ENCODE peak calls at places on chromosomes 12 and 14, in nine cellular contexts. One of them, this sample, is unnamed.

GRCh38 chr14:64841121-64841611 is 38.5 kb downstream of the SPTB start:
- DNase-seq in astrocyte of the cerebellum: peak
- DNase-seq in stomach: no peak
- DNase-seq in GM10248: no peak
- DNase-seq in Caco-2: peak
- DNase-seq in heart left ventricle: no peak
- DNase-seq in pancreas: no peak
- DNase-seq in HFFc6: peak
- DNase-seq in ovary: no peak
- DNase-seq in this sample: peak

GRCh38 chr14:69685217-69685616 is 73.8 kb downstream of the SUSD6 start:
- DNase-seq in HFFc6: no peak
- DNase-seq in heart left ventricle: no peak
- DNase-seq in GM10248: peak
- DNase-seq in pancreas: no peak
- DNase-seq in astrocyte of the cerebellum: no peak
- DNase-seq in stomach: no peak
- DNase-seq in ovary: no peak
- DNase-seq in Caco-2: no peak
- DNase-seq in this sample: no peak

GRCh38 chr12:9244894-9245293 is 36.7 kb upstream of the PZP start:
- DNase-seq in Caco-2: no peak
- DNase-seq in stomach: no peak
- DNase-seq in ovary: no peak
- DNase-seq in pancreas: no peak
- DNase-seq in GM10248: peak
- DNase-seq in HFFc6: no peak
- DNase-seq in heart left ventricle: no peak
- DNase-seq in astrocyte of the cerebellum: no peak
- DNase-seq in this sample: peak

GRCh38 chr12:70011353-70011752 is 186.3 kb downstream of the MYRFL start:
- DNase-seq in astrocyte of the cerebellum: no peak
- DNase-seq in pancreas: no peak
- DNase-seq in heart left ventricle: no peak
- DNase-seq in Caco-2: no peak
- DNase-seq in ovary: no peak
- DNase-seq in GM10248: no peak
- DNase-seq in HFFc6: no peak
- DNase-seq in stomach: no peak
- DNase-seq in this sample: no peak

GRCh38 chr12:111368684-111369495 is at the start of gene PHETA1:
- DNase-seq in astrocyte of the cerebellum: peak
- DNase-seq in HFFc6: peak
- DNase-seq in ovary: peak
- DNase-seq in heart left ventricle: peak
- DNase-seq in pancreas: peak
- DNase-seq in stomach: peak
- DNase-seq in GM10248: peak
- DNase-seq in Caco-2: peak
- DNase-seq in this sample: peak

GRCh38 chr12:124399622-124400021 is 104.7 kb downstream of the RFLNA start:
- DNase-seq in stomach: no peak
- DNase-seq in Caco-2: no peak
- DNase-seq in HFFc6: no peak
- DNase-seq in pancreas: no peak
- DNase-seq in ovary: peak
- DNase-seq in heart left ventricle: no peak
- DNase-seq in GM10248: peak
- DNase-seq in astrocyte of the cerebellum: no peak
- DNase-seq in this sample: peak

GRCh38 chr14:50062438-50063039 is 53.8 kb downstream of the VCPKMT start:
- DNase-seq in Caco-2: peak
- DNase-seq in heart left ventricle: no peak
- DNase-seq in pancreas: no peak
- DNase-seq in ovary: no peak
- DNase-seq in stomach: peak
- DNase-seq in astrocyte of the cerebellum: no peak
- DNase-seq in HFFc6: peak
- DNase-seq in GM10248: peak
- DNase-seq in this sample: peak

GRCh38 chr14:48983355-48983888 is 602.8 kb downstream of the RPS29 start:
- DNase-seq in ovary: no peak
- DNase-seq in heart left ventricle: no peak
- DNase-seq in pancreas: no peak
- DNase-seq in HFFc6: no peak
- DNase-seq in Caco-2: peak
- DNase-seq in astrocyte of the cerebellum: no peak
- DNase-seq in stomach: no peak
- DNase-seq in GM10248: no peak
- DNase-seq in this sample: no peak

GRCh38 chr12:51922146-51922545 is 14.8 kb downstream of the ACVRL1 start:
- DNase-seq in astrocyte of the cerebellum: no peak
- DNase-seq in HFFc6: no peak
- DNase-seq in pancreas: no peak
- DNase-seq in GM10248: no peak
- DNase-seq in stomach: no peak
- DNase-seq in heart left ventricle: no peak
- DNase-seq in ovary: no peak
- DNase-seq in Caco-2: no peak
- DNase-seq in this sample: no peak

GRCh38 chr12:76417116-76417515 is 68.9 kb upstream of the BBS10 start:
- DNase-seq in heart left ventricle: no peak
- DNase-seq in HFFc6: no peak
- DNase-seq in stomach: no peak
- DNase-seq in Caco-2: no peak
- DNase-seq in GM10248: no peak
- DNase-seq in astrocyte of the cerebellum: no peak
- DNase-seq in ovary: no peak
- DNase-seq in pancreas: no peak
- DNase-seq in this sample: no peak

GRCh38 chr12:84911331-84912190 is 1.0 kb downstream of the SLC6A15 start:
- DNase-seq in Caco-2: peak
- DNase-seq in HFFc6: peak
- DNase-seq in astrocyte of the cerebellum: peak
- DNase-seq in stomach: no peak
- DNase-seq in ovary: peak
- DNase-seq in pancreas: peak
- DNase-seq in GM10248: peak
- DNase-seq in heart left ventricle: peak
- DNase-seq in this sample: peak

GRCh38 chr12:104998423-104999346 is 12.6 kb downstream of the NOPCHAP1 start:
- DNase-seq in pancreas: peak
- DNase-seq in ovary: no peak
- DNase-seq in heart left ventricle: no peak
- DNase-seq in Caco-2: no peak
- DNase-seq in astrocyte of the cerebellum: no peak
- DNase-seq in stomach: peak
- DNase-seq in HFFc6: no peak
- DNase-seq in GM10248: no peak
- DNase-seq in this sample: peak

GRCh38 chr14:37172024-37172869 is at the start of gene SLC25A21:
- DNase-seq in pancreas: peak
- DNase-seq in ovary: peak
- DNase-seq in GM10248: no peak
- DNase-seq in Caco-2: peak
- DNase-seq in HFFc6: peak
- DNase-seq in astrocyte of the cerebellum: peak
- DNase-seq in stomach: peak
- DNase-seq in heart left ventricle: peak
- DNase-seq in this sample: peak
- TF ChIP-seq CTCF in pancreas: no peak
- TF ChIP-seq CTCF in ovary: no peak
- TF ChIP-seq CTCF in GM10248: no peak
- TF ChIP-seq CTCF in Caco-2: peak
- TF ChIP-seq CTCF in HFFc6: peak
- TF ChIP-seq CTCF in astrocyte of the cerebellum: peak
- TF ChIP-seq CTCF in stomach: no peak
- TF ChIP-seq CTCF in heart left ventricle: no peak
- TF ChIP-seq CTCF in this sample: no peak

GRCh38 chr12:93925585-93925984 is 222.8 kb upstream of the PLXNC1 start:
- DNase-seq in astrocyte of the cerebellum: no peak
- DNase-seq in stomach: no peak
- DNase-seq in GM10248: no peak
- DNase-seq in ovary: no peak
- DNase-seq in HFFc6: no peak
- DNase-seq in Caco-2: no peak
- DNase-seq in pancreas: no peak
- DNase-seq in heart left ventricle: no peak
- DNase-seq in this sample: no peak
- TF ChIP-seq CTCF in astrocyte of the cerebellum: no peak
- TF ChIP-seq CTCF in stomach: no peak
- TF ChIP-seq CTCF in GM10248: no peak
- TF ChIP-seq CTCF in ovary: no peak
- TF ChIP-seq CTCF in HFFc6: no peak
- TF ChIP-seq CTCF in Caco-2: no peak
- TF ChIP-seq CTCF in pancreas: no peak
- TF ChIP-seq CTCF in heart left ventricle: no peak
- TF ChIP-seq CTCF in this sample: no peak

GRCh38 chr12:48980953-48981756 is 3.0 kb downstream of the WNT1 start:
- DNase-seq in HFFc6: no peak
- DNase-seq in ovary: no peak
- DNase-seq in heart left ventricle: no peak
- DNase-seq in astrocyte of the cerebellum: no peak
- DNase-seq in stomach: no peak
- DNase-seq in pancreas: peak
- DNase-seq in Caco-2: peak
- DNase-seq in GM10248: peak
- DNase-seq in this sample: no peak
- TF ChIP-seq CTCF in HFFc6: peak
- TF ChIP-seq CTCF in ovary: no peak
- TF ChIP-seq CTCF in heart left ventricle: no peak
- TF ChIP-seq CTCF in astrocyte of the cerebellum: no peak
- TF ChIP-seq CTCF in stomach: no peak
- TF ChIP-seq CTCF in pancreas: no peak
- TF ChIP-seq CTCF in Caco-2: peak
- TF ChIP-seq CTCF in GM10248: peak
- TF ChIP-seq CTCF in this sample: no peak

DNA sequence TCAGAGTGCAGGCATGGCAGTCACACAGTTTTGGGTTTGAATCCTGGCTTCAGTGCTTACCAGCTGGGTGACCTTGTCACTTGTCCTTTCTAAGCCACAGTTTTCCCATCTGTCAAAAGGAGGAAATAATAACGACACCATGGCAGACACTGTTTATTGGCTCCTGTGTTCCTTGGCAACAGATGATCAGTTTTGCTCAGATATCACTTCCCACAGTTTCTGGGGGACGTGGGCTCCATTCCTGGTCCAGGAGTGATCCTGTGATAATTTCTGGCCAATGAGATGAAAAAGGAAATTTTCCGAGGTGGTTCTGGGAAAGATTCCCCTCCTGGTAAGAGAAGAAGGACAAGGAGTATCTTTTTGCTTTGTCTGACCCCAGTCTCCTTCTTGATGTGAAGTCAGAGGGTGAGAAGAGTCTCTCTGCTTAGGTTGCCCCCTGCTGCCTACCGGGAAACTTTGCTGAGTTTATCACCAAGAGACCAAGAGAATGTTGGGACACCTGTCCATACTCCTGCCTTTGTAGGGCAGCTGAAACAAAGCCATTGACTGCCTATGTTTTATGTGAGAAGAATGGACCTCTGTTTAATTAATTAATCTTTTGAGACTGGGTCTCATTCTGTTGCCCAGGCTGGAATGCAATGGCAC is 178.9 kb upstream of the NRXN3 start:
- DNase-seq in pancreas: no peak
- DNase-seq in ovary: no peak
- DNase-seq in GM10248: no peak
- DNase-seq in stomach: no peak
- DNase-seq in Caco-2: no peak
- DNase-seq in astrocyte of the cerebellum: no peak
- DNase-seq in heart left ventricle: no peak
- DNase-seq in HFFc6: no peak
- DNase-seq in this sample: no peak
- TF ChIP-seq CTCF in pancreas: no peak
- TF ChIP-seq CTCF in ovary: no peak
- TF ChIP-seq CTCF in GM10248: no peak
- TF ChIP-seq CTCF in stomach: peak
- TF ChIP-seq CTCF in Caco-2: no peak
- TF ChIP-seq CTCF in astrocyte of the cerebellum: no peak
- TF ChIP-seq CTCF in heart left ventricle: no peak
- TF ChIP-seq CTCF in HFFc6: no peak
- TF ChIP-seq CTCF in this sample: no peak

GRCh38 chr12:54415223-54415929 is 3.7 kb downstream of the ITGA5 start:
- DNase-seq in stomach: no peak
- DNase-seq in heart left ventricle: no peak
- DNase-seq in ovary: no peak
- DNase-seq in Caco-2: no peak
- DNase-seq in pancreas: no peak
- DNase-seq in GM10248: no peak
- DNase-seq in HFFc6: peak
- DNase-seq in astrocyte of the cerebellum: no peak
- DNase-seq in this sample: no peak
- TF ChIP-seq CTCF in stomach: no peak
- TF ChIP-seq CTCF in heart left ventricle: no peak
- TF ChIP-seq CTCF in ovary: no peak
- TF ChIP-seq CTCF in Caco-2: no peak
- TF ChIP-seq CTCF in pancreas: no peak
- TF ChIP-seq CTCF in GM10248: no peak
- TF ChIP-seq CTCF in HFFc6: peak
- TF ChIP-seq CTCF in astrocyte of the cerebellum: no peak
- TF ChIP-seq CTCF in this sample: no peak

GRCh38 chr14:20345366-20345765 is 1.9 kb downstream of the PARP2 start:
- DNase-seq in pancreas: no peak
- DNase-seq in Caco-2: no peak
- DNase-seq in HFFc6: no peak
- DNase-seq in ovary: no peak
- DNase-seq in astrocyte of the cerebellum: no peak
- DNase-seq in heart left ventricle: no peak
- DNase-seq in stomach: no peak
- DNase-seq in GM10248: no peak
- DNase-seq in this sample: no peak

GRCh38 chr14:20343092-20343854 is at the start of gene PARP2:
- DNase-seq in heart left ventricle: peak
- DNase-seq in ovary: peak
- DNase-seq in astrocyte of the cerebellum: peak
- DNase-seq in pancreas: peak
- DNase-seq in Caco-2: peak
- DNase-seq in stomach: peak
- DNase-seq in GM10248: peak
- DNase-seq in HFFc6: peak
- DNase-seq in this sample: peak

GRCh38 chr14:20346713-20347112 is 3.3 kb downstream of the PARP2 start:
- DNase-seq in pancreas: no peak
- DNase-seq in GM10248: no peak
- DNase-seq in heart left ventricle: no peak
- DNase-seq in HFFc6: no peak
- DNase-seq in Caco-2: no peak
- DNase-seq in stomach: no peak
- DNase-seq in ovary: no peak
- DNase-seq in astrocyte of the cerebellum: no peak
- DNase-seq in this sample: no peak

GRCh38 chr14:20347747-20348146 is 4.3 kb downstream of the PARP2 start:
- DNase-seq in HFFc6: no peak
- DNase-seq in astrocyte of the cerebellum: no peak
- DNase-seq in pancreas: no peak
- DNase-seq in GM10248: no peak
- DNase-seq in ovary: no peak
- DNase-seq in stomach: no peak
- DNase-seq in heart left ventricle: no peak
- DNase-seq in Caco-2: no peak
- DNase-seq in this sample: no peak

GRCh38 chr14:20343855-20344205 is 395 bp downstream of the PARP2 start:
- DNase-seq in Caco-2: no peak
- DNase-seq in astrocyte of the cerebellum: no peak
- DNase-seq in pancreas: no peak
- DNase-seq in ovary: no peak
- DNase-seq in GM10248: no peak
- DNase-seq in stomach: no peak
- DNase-seq in heart left ventricle: no peak
- DNase-seq in HFFc6: peak
- DNase-seq in this sample: no peak
- TF ChIP-seq CTCF in Caco-2: no peak
- TF ChIP-seq CTCF in astrocyte of the cerebellum: no peak
- TF ChIP-seq CTCF in pancreas: no peak
- TF ChIP-seq CTCF in ovary: no peak
- TF ChIP-seq CTCF in GM10248: no peak
- TF ChIP-seq CTCF in stomach: no peak
- TF ChIP-seq CTCF in heart left ventricle: no peak
- TF ChIP-seq CTCF in HFFc6: no peak
- TF ChIP-seq CTCF in this sample: no peak